ENCODE peak calls at places on chromosomes 7 and 10, in four cellular contexts. One of them, this sample, is unnamed.
A peak's percentile ranks its signal among the peaks of the same experiment; 100 is the strongest.

GRCh38 chr7:37942934-37943610 is 22.6 kb downstream of the EPDR1 start:
- ATAC-seq in naive thymus-derived CD8-positive, alpha-beta T cell: no peak
- ATAC-seq in stimulated activated naive B cell treated with anti-CD40 and anti-IgM and Interleukin-4, amounts not matched to agents 10 μg/mL and 1 μg/mL and 100 μg/mL, for 72 hours: peak; percentile 29
- ATAC-seq in activated CD4-positive, CD25-positive, alpha-beta regulatory T cell treated with anti-CD3 and anti-CD28 coated beads, Interleukin-2, amount 50 U/mL, for 24 hours: no peak
- ATAC-seq in this sample: no peak

GRCh38 chr10:43653746-43654145 is 5.1 kb upstream of the ZNF32 start:
- ATAC-seq in naive thymus-derived CD8-positive, alpha-beta T cell: no peak
- ATAC-seq in stimulated activated naive B cell treated with anti-CD40 and anti-IgM and Interleukin-4, amounts not matched to agents 10 μg/mL and 1 μg/mL and 100 μg/mL, for 72 hours: no peak
- ATAC-seq in activated CD4-positive, CD25-positive, alpha-beta regulatory T cell treated with anti-CD3 and anti-CD28 coated beads, Interleukin-2, amount 50 U/mL, for 24 hours: no peak
- ATAC-seq in this sample: no peak

GRCh38 chr10:34711500-34711899 is 103.6 kb downstream of the PARD3 start:
- ATAC-seq in naive thymus-derived CD8-positive, alpha-beta T cell: no peak
- ATAC-seq in stimulated activated naive B cell treated with anti-CD40 and anti-IgM and Interleukin-4, amounts not matched to agents 10 μg/mL and 1 μg/mL and 100 μg/mL, for 72 hours: no peak
- ATAC-seq in activated CD4-positive, CD25-positive, alpha-beta regulatory T cell treated with anti-CD3 and anti-CD28 coated beads, Interleukin-2, amount 50 U/mL, for 24 hours: no peak
- ATAC-seq in this sample: no peak

GRCh38 chr10:559767-560047 is 129.8 kb downstream of the DIP2C start:
- ATAC-seq in naive thymus-derived CD8-positive, alpha-beta T cell: no peak
- ATAC-seq in stimulated activated naive B cell treated with anti-CD40 and anti-IgM and Interleukin-4, amounts not matched to agents 10 μg/mL and 1 μg/mL and 100 μg/mL, for 72 hours: no peak
- ATAC-seq in activated CD4-positive, CD25-positive, alpha-beta regulatory T cell treated with anti-CD3 and anti-CD28 coated beads, Interleukin-2, amount 50 U/mL, for 24 hours: no peak
- ATAC-seq in this sample: no peak

GRCh38 chr7:36969376-36969775 is 245.1 kb upstream of the AOAH start:
- ATAC-seq in naive thymus-derived CD8-positive, alpha-beta T cell: peak; percentile 82
- ATAC-seq in stimulated activated naive B cell treated with anti-CD40 and anti-IgM and Interleukin-4, amounts not matched to agents 10 μg/mL and 1 μg/mL and 100 μg/mL, for 72 hours: no peak
- ATAC-seq in activated CD4-positive, CD25-positive, alpha-beta regulatory T cell treated with anti-CD3 and anti-CD28 coated beads, Interleukin-2, amount 50 U/mL, for 24 hours: no peak
- ATAC-seq in this sample: no peak

GRCh38 chr7:1283941-1284742 is 51.5 kb downstream of the UNCX start:
- ATAC-seq in naive thymus-derived CD8-positive, alpha-beta T cell: no peak
- ATAC-seq in stimulated activated naive B cell treated with anti-CD40 and anti-IgM and Interleukin-4, amounts not matched to agents 10 μg/mL and 1 μg/mL and 100 μg/mL, for 72 hours: no peak
- ATAC-seq in activated CD4-positive, CD25-positive, alpha-beta regulatory T cell treated with anti-CD3 and anti-CD28 coated beads, Interleukin-2, amount 50 U/mL, for 24 hours: no peak
- ATAC-seq in this sample: no peak

GRCh38 chr7:100169147-100169850 is 882 bp upstream of the GAL3ST4 start:
- ATAC-seq in naive thymus-derived CD8-positive, alpha-beta T cell: peak; percentile 44
- ATAC-seq in stimulated activated naive B cell treated with anti-CD40 and anti-IgM and Interleukin-4, amounts not matched to agents 10 μg/mL and 1 μg/mL and 100 μg/mL, for 72 hours: no peak
- ATAC-seq in activated CD4-positive, CD25-positive, alpha-beta regulatory T cell treated with anti-CD3 and anti-CD28 coated beads, Interleukin-2, amount 50 U/mL, for 24 hours: peak; percentile 34
- ATAC-seq in this sample: no peak

GRCh38 chr10:112728118-112728963 is 221.7 kb upstream of the TCF7L2 start:
- ATAC-seq in naive thymus-derived CD8-positive, alpha-beta T cell: no peak
- ATAC-seq in stimulated activated naive B cell treated with anti-CD40 and anti-IgM and Interleukin-4, amounts not matched to agents 10 μg/mL and 1 μg/mL and 100 μg/mL, for 72 hours: no peak
- ATAC-seq in activated CD4-positive, CD25-positive, alpha-beta regulatory T cell treated with anti-CD3 and anti-CD28 coated beads, Interleukin-2, amount 50 U/mL, for 24 hours: no peak
- ATAC-seq in this sample: no peak

GRCh38 chr7:151897201-151897711 is 20.3 kb upstream of the PRKAG2 start:
- ATAC-seq in naive thymus-derived CD8-positive, alpha-beta T cell: no peak
- ATAC-seq in stimulated activated naive B cell treated with anti-CD40 and anti-IgM and Interleukin-4, amounts not matched to agents 10 μg/mL and 1 μg/mL and 100 μg/mL, for 72 hours: no peak
- ATAC-seq in activated CD4-positive, CD25-positive, alpha-beta regulatory T cell treated with anti-CD3 and anti-CD28 coated beads, Interleukin-2, amount 50 U/mL, for 24 hours: no peak
- ATAC-seq in this sample: no peak

GRCh38 chr10:178208-178607 is 43.0 kb downstream of the ZMYND11 start:
- ATAC-seq in naive thymus-derived CD8-positive, alpha-beta T cell: no peak
- ATAC-seq in stimulated activated naive B cell treated with anti-CD40 and anti-IgM and Interleukin-4, amounts not matched to agents 10 μg/mL and 1 μg/mL and 100 μg/mL, for 72 hours: no peak
- ATAC-seq in activated CD4-positive, CD25-positive, alpha-beta regulatory T cell treated with anti-CD3 and anti-CD28 coated beads, Interleukin-2, amount 50 U/mL, for 24 hours: no peak
- ATAC-seq in this sample: no peak

GRCh38 chr7:107359520-107360316 is 110.1 kb upstream of the GPR22 start:
- ATAC-seq in naive thymus-derived CD8-positive, alpha-beta T cell: no peak
- ATAC-seq in stimulated activated naive B cell treated with anti-CD40 and anti-IgM and Interleukin-4, amounts not matched to agents 10 μg/mL and 1 μg/mL and 100 μg/mL, for 72 hours: no peak
- ATAC-seq in activated CD4-positive, CD25-positive, alpha-beta regulatory T cell treated with anti-CD3 and anti-CD28 coated beads, Interleukin-2, amount 50 U/mL, for 24 hours: no peak
- ATAC-seq in this sample: no peak

GRCh38 chr7:47518827-47519226 is 63.1 kb downstream of the TNS3 start:
- ATAC-seq in naive thymus-derived CD8-positive, alpha-beta T cell: no peak
- ATAC-seq in stimulated activated naive B cell treated with anti-CD40 and anti-IgM and Interleukin-4, amounts not matched to agents 10 μg/mL and 1 μg/mL and 100 μg/mL, for 72 hours: no peak
- ATAC-seq in activated CD4-positive, CD25-positive, alpha-beta regulatory T cell treated with anti-CD3 and anti-CD28 coated beads, Interleukin-2, amount 50 U/mL, for 24 hours: no peak
- ATAC-seq in this sample: no peak

GRCh38 chr7:111388912-111389311 is 173.4 kb downstream of the IMMP2L start:
- ATAC-seq in naive thymus-derived CD8-positive, alpha-beta T cell: no peak
- ATAC-seq in stimulated activated naive B cell treated with anti-CD40 and anti-IgM and Interleukin-4, amounts not matched to agents 10 μg/mL and 1 μg/mL and 100 μg/mL, for 72 hours: peak; percentile 95
- ATAC-seq in activated CD4-positive, CD25-positive, alpha-beta regulatory T cell treated with anti-CD3 and anti-CD28 coated beads, Interleukin-2, amount 50 U/mL, for 24 hours: no peak
- ATAC-seq in this sample: peak; percentile 83

GRCh38 chr7:41010967-41011366 is 691.9 kb downstream of the INHBA start:
- ATAC-seq in naive thymus-derived CD8-positive, alpha-beta T cell: no peak
- ATAC-seq in stimulated activated naive B cell treated with anti-CD40 and anti-IgM and Interleukin-4, amounts not matched to agents 10 μg/mL and 1 μg/mL and 100 μg/mL, for 72 hours: no peak
- ATAC-seq in activated CD4-positive, CD25-positive, alpha-beta regulatory T cell treated with anti-CD3 and anti-CD28 coated beads, Interleukin-2, amount 50 U/mL, for 24 hours: no peak
- ATAC-seq in this sample: no peak

GRCh38 chr7:50415844-50416243 is 34.3 kb downstream of the FIGNL1 start:
- ATAC-seq in naive thymus-derived CD8-positive, alpha-beta T cell: peak; percentile 39
- ATAC-seq in stimulated activated naive B cell treated with anti-CD40 and anti-IgM and Interleukin-4, amounts not matched to agents 10 μg/mL and 1 μg/mL and 100 μg/mL, for 72 hours: no peak
- ATAC-seq in activated CD4-positive, CD25-positive, alpha-beta regulatory T cell treated with anti-CD3 and anti-CD28 coated beads, Interleukin-2, amount 50 U/mL, for 24 hours: no peak
- ATAC-seq in this sample: no peak

GRCh38 chr7:80918406-80918805 is 445 bp downstream of the SEMA3C start:
- ATAC-seq in naive thymus-derived CD8-positive, alpha-beta T cell: no peak
- ATAC-seq in stimulated activated naive B cell treated with anti-CD40 and anti-IgM and Interleukin-4, amounts not matched to agents 10 μg/mL and 1 μg/mL and 100 μg/mL, for 72 hours: peak; percentile 78
- ATAC-seq in activated CD4-positive, CD25-positive, alpha-beta regulatory T cell treated with anti-CD3 and anti-CD28 coated beads, Interleukin-2, amount 50 U/mL, for 24 hours: no peak
- ATAC-seq in this sample: peak; percentile 34

This sample was measured in stimulated activated memory B cell treated with anti-CD40 and anti-IgM and Interleukin-4, amounts not matched to agents 10 μg/mL and 1 μg/mL and 100 μg/mL, for 72 hours.